ENCODE peak calls at places on chromosomes 13 and 19, in four cellular contexts. K is nephron progenitor cell, L is GM23338, U is foreskin fibroblast. P is an unnamed sample.

GRCh38 chr19:48249502-48250014 is 6.2 kb downstream of the CARD8 start:
- DNase-seq in K (no peak), L (no peak), U (no peak), P (no peak)

GRCh38 chr13:87333599-87333998 is 337.6 kb upstream of the SLITRK5 start:
- DNase-seq in K (no peak), L (no peak), U (no peak), P (no peak)

GRCh38 chr19:28505134-28505533 is 707.8 kb downstream of the UQCRFS1 start:
- DNase-seq in K (no peak), L (no peak), U (no peak), P (no peak)

GRCh38 chr13:89856512-89856911 is 1491.0 kb upstream of the MIR17HG start:
- DNase-seq in K (no peak), L (no peak), U (no peak), P (no peak)

GRCh38 chr13:41461527-41462124 is 4.3 kb downstream of the RGCC start:
- DNase-seq in K (no peak), L (no peak), U (no peak), P (no peak)

GRCh38 chr19:40805258-40805868 is 6.4 kb downstream of the EGLN2 start:
- DNase-seq in K (no peak), L (no peak), U (no peak), P (no peak)

GRCh38 chr13:97005631-97006262 is 11.5 kb upstream of the OXGR1 start:
- DNase-seq in K (no peak), L (no peak), U (peak), P (no peak)

GRCh38 chr19:53272044-53272443 is 4.5 kb upstream of the VN1R4 start:
- DNase-seq in K (no peak), L (no peak), U (no peak), P (no peak)

GRCh38 chr19:51702754-51703654 is 9.9 kb downstream of the SPACA6 start:
- DNase-seq in K (peak), L (peak), U (no peak), P (peak)

GRCh38 chr13:24851546-24851945 is 87.6 kb downstream of the RNF17 start:
- DNase-seq in K (no peak), L (no peak), U (peak), P (no peak)

GRCh38 chr19:40893112-40893511 is 11.1 kb upstream of the CYP2A7 start:
- DNase-seq in K (no peak), L (no peak), U (no peak), P (no peak)

GRCh38 chr19:48348039-48348438 is 15.7 kb downstream of the TMEM143 start:
- DNase-seq in K (no peak), L (no peak), U (peak), P (no peak)

GRCh38 chr13:22194106-22194810 is 523.4 kb downstream of the FGF9 start:
- DNase-seq in K (no peak), L (no peak), U (no peak), P (no peak)

GRCh38 chr19:40718774-40719391 is 2.0 kb downstream of the ITPKC start:
- DNase-seq in K (peak), L (peak), U (peak), P (peak)

GRCh38 chr13:104737713-104738112 is 1671.5 kb upstream of the SLC10A2 start:
- DNase-seq in K (no peak), L (no peak), U (peak), P (no peak)

GRCh38 chr19:54727562-54727961 is 3.3 kb downstream of the KIR3DL3 start:
- DNase-seq in K (no peak), L (no peak), U (no peak), P (no peak)

GRCh38 chr13:76708138-76708537 is 178.1 kb downstream of the KCTD12 start:
- DNase-seq in K (no peak), L (no peak), U (no peak), P (no peak)

GRCh38 chr13:79986890-79987289 is 354.0 kb downstream of the SPRY2 start:
- DNase-seq in K (no peak), L (no peak), U (peak), P (no peak)

GRCh38 chr19:40717325-40717879 is 490 bp downstream of the ITPKC start:
- DNase-seq in K (no peak), L (no peak), U (no peak), P (no peak)

GRCh38 chr13:70043685-70044084 is 63.9 kb upstream of the ATXN8OS start:
- DNase-seq in K (no peak), L (no peak), U (no peak), P (no peak)

DNA sequence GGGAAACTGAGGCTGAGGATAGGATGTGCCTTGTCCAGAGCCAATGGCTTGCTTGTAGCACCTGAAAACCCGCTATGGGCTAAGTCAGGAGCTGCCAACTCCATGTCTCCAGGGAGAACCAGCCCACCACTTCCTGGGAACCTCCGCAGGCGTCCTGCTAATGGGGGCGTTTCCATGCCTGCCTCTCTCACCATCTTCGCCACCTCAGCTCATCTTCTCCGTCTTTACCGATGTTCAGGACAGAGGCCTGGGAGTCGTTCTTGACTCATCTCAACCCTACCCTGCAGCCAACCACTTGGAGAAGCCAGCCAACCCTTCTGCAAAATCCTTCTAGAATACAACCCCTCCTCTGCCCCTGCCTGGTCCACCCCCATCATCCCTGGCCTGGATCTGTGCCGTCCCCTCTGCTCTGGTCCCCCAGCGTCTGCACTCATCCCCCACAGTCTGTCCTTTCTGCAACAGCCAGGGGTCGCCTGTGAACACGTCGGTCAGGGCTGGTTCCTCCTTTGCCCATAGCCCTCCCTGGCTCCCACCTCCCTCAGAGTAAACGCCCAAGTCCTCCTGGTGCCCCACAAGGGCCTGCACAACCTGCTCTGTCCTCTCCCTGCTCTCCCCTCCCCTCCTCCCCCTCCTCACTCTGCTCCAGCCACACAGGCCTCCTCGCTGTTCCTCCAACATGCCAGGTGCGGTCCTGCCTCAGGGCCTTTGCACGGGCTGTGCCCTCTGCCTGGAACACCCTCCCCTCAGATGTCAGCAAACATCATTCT is 31.0 kb downstream of the PTPRS start:
- DNase-seq in K (no peak), L (peak), U (no peak), P (no peak)
- TF ChIP-seq CTCF in K (no peak), L (peak), U (no peak), P (no peak)

DNA sequence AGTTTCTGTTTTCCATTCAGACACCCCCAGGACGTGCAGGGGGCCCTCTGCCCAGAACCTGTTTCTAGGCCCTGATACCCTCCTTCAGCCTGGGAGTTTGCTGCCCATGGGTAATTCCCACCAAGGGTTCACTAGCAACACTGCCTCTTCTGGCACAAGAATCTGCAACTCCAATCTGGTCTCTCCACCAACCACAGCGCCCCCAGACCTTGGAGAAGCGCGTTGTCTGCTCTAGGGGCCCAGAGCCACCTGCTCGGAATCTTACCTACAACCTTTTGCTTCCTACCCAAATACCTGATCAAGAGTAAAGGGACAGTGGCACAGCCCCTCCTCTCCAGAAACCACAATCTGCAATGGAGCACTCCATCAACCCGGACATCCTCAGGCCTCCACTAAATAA is 763 bp downstream of the ZNF180 start:
- DNase-seq in K (no peak), L (peak), U (no peak), P (no peak)
- TF ChIP-seq CTCF in K (no peak), L (peak), U (no peak), P (no peak)

GRCh38 chr13:44972956-44973581 is 16.2 kb downstream of the NUFIP1 start:
- DNase-seq in K (no peak), L (peak), U (peak), P (no peak)
- TF ChIP-seq CTCF in K (peak), L (peak), U (peak), P (peak)

DNA sequence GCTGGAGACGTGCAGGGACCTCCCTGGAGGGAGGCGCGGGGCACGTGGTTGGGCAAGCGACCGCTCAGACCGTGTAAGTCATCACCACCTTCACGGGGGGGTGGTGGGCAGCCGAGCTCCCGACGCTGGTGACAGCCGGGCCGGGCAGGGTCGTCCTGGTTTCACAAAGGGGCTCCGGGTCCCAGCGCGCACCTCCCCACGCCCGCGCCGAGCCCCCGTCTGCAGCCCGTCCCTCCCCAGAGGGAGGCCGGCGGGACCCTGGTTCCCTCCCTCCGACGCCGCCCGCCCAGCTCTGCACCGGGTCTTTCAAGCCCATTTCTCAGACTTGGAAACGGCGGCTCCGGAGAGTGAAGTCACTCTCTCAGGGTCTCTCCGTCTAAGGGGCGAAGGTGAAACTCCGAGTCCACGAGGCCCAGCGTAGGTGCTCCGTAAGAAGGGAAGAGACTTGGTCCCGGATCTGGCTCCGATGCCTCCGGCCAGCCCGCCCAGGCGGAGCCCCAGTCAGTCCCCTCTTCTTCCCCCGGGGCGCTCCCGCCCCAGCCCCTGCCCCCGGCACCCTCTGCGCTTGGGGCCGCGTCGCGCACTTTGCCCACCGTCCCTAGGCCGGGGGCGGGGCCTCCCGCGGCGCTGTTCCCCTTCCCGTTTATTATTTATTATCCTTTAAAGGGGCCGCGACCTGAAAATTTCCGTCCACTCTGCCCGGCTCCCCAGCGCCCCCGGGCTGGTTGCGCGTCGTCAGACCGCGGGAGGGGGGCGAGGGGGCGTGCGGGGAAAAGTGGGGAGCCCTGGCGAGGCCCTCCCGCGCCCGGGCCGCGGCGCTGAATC is 536 bp upstream of the ARID3A start:
- DNase-seq in K (peak), L (peak), U (peak), P (peak)
- TF ChIP-seq CTCF in K (no peak), L (no peak), U (no peak), P (peak)

DNA sequence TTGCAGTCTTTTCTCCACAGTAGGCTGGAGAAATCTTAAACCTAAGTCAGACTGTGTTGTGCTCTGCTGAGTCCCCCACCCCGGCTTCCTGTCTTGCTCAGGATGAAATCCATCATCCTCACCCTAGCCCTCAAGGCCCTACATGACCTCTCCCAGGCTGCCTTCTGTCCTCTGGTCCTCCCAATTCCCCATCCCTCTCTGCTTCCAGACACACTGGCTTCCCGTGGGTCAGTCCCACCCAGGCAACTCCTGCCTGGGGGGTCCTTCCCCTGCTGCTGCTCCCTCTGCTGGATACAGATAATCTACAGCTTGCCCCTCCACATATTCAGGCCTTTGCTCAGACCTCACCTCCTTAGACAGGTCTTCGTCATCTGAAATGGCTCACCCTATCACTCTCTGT is 18.4 kb upstream of the CBY2 start:
- DNase-seq in K (peak), L (peak), U (no peak), P (no peak)
- TF ChIP-seq CTCF in K (peak), L (peak), U (no peak), P (peak)

P was measured in progenitor cell of endocrine pancreas.